ENCODE peak calls at places on chromosomes 11 and 22, in seven cellular contexts. F, U, N, I, S, A and E are unnamed samples.

GRCh38 chr11:2377511-2378443 is 667 bp downstream of the CD81 start:
- DNase-seq in F (peak; percentile 75), U (peak; percentile 87), N (peak; percentile 84), I (no peak), S (peak; percentile 87), A (peak; percentile 83), E (no peak)

GRCh38 chr11:10844364-10844763 is 13.5 kb downstream of the ZBED5 start:
- DNase-seq in F (no peak), U (no peak), N (no peak), I (no peak), S (no peak), A (no peak), E (no peak)

GRCh38 chr22:40137132-40137531 is 40.6 kb upstream of the TNRC6B start:
- DNase-seq in F (no peak), U (no peak), N (no peak), I (no peak), S (no peak), A (no peak), E (no peak)

GRCh38 chr22:36950797-36951590 is 37.6 kb downstream of the CSF2RB start:
- DNase-seq in F (no peak), U (no peak), N (no peak), I (no peak), S (no peak), A (no peak), E (no peak)

GRCh38 chr11:105236631-105237030 is 97.1 kb upstream of the CARD18 start:
- DNase-seq in F (no peak), U (no peak), N (no peak), I (no peak), S (no peak), A (no peak), E (no peak)

GRCh38 chr11:12045914-12046635 is 37.6 kb upstream of the DKK3 start:
- DNase-seq in F (no peak), U (no peak), N (no peak), I (no peak), S (no peak), A (no peak), E (no peak)

GRCh38 chr11:68036717-68037239 is 2.0 kb upstream of the TCIRG1 start:
- DNase-seq in F (no peak), U (no peak), N (no peak), I (no peak), S (peak; percentile 95), A (peak; percentile 84), E (peak; percentile 73)

GRCh38 chr11:6387811-6388599 is 2.3 kb upstream of the SMPD1 start:
- DNase-seq in F (no peak), U (no peak), N (no peak), I (no peak), S (no peak), A (no peak), E (peak; percentile 75)

GRCh38 chr11:20013346-20014066 is 146.8 kb downstream of the DBX1 start:
- DNase-seq in F (no peak), U (no peak), N (no peak), I (no peak), S (no peak), A (peak; percentile 64), E (no peak)

GRCh38 chr22:37924386-37925065 is 18.4 kb downstream of the MICALL1 start:
- DNase-seq in F (no peak), U (no peak), N (no peak), I (no peak), S (no peak), A (no peak), E (no peak)

GRCh38 chr11:59158206-59159068 is 13.5 kb upstream of the DTX4 start:
- DNase-seq in F (peak; percentile 78), U (no peak), N (peak; percentile 83), I (no peak), S (no peak), A (peak; percentile 49), E (no peak)

GRCh38 chr11:11987503-11988022 is 20.9 kb downstream of the DKK3 start:
- DNase-seq in F (peak; percentile 75), U (no peak), N (no peak), I (no peak), S (no peak), A (no peak), E (no peak)

GRCh38 chr22:46104170-46104880 is 46.0 kb upstream of the PPARA start:
- DNase-seq in F (no peak), U (peak; percentile 90), N (no peak), I (no peak), S (no peak), A (peak; percentile 70), E (no peak)

GRCh38 chr11:69078930-69079607 is 30.3 kb downstream of the TPCN2 start:
- DNase-seq in F (no peak), U (no peak), N (no peak), I (no peak), S (no peak), A (no peak), E (no peak)

GRCh38 chr22:31481129-31481528 is 8.5 kb downstream of the EIF4ENIF1 start:
- DNase-seq in F (no peak), U (no peak), N (no peak), I (no peak), S (no peak), A (no peak), E (no peak)

GRCh38 chr11:43853766-43854165 is 26.9 kb upstream of the ALKBH3 start:
- DNase-seq in F (no peak), U (no peak), N (no peak), I (no peak), S (no peak), A (no peak), E (no peak)

GRCh38 chr11:77252555-77253270 is 48.8 kb downstream of the GDPD4 start:
- DNase-seq in F (no peak), U (no peak), N (no peak), I (no peak), S (no peak), A (no peak), E (peak; percentile 83)

GRCh38 chr11:65071907-65072630 is 11.8 kb downstream of the CDCA5 start:
- DNase-seq in F (no peak), U (no peak), N (no peak), I (no peak), S (no peak), A (no peak), E (no peak)

GRCh38 chr11:47248304-47248663 is 330 bp downstream of the ACP2 start:
- DNase-seq in F (no peak), U (no peak), N (no peak), I (no peak), S (no peak), A (no peak), E (no peak)

GRCh38 chr11:59173080-59173963 is 1.4 kb downstream of the DTX4 start:
- DNase-seq in F (peak; percentile 86), U (peak; percentile 67), N (peak; percentile 90), I (no peak), S (peak; percentile 87), A (peak; percentile 55), E (peak; percentile 60)

GRCh38 chr11:75815345-75815983 is 454 bp downstream of the UVRAG start:
- DNase-seq in F (peak; percentile 83), U (no peak), N (no peak), I (peak; percentile 63), S (peak; percentile 91), A (peak; percentile 68), E (no peak)

GRCh38 chr11:1520209-1520986 is 33.8 kb upstream of the MOB2 start:
- DNase-seq in F (no peak), U (no peak), N (no peak), I (no peak), S (peak; percentile 59), A (no peak), E (no peak)

GRCh38 chr22:44523981-44524759 is 26.1 kb upstream of the RTL6 start:
- DNase-seq in F (no peak), U (peak; percentile 75), N (no peak), I (peak; percentile 28), S (no peak), A (no peak), E (peak; percentile 26)

GRCh38 chr11:17532814-17533213 is 11.4 kb downstream of the USH1C start:
- DNase-seq in F (no peak), U (no peak), N (no peak), I (no peak), S (no peak), A (no peak), E (no peak)
- H3K27me3 ChIP-seq in F (no peaks in the 10 kb centered on the region), U (no peaks in the 10 kb centered on the region), N (no peaks in the 10 kb centered on the region), I (no peaks in the 10 kb centered on the region), S (peaks cover 16% of the 10 kb centered on the region), A (no peaks in the 10 kb centered on the region), E (no peaks in the 10 kb centered on the region)

GRCh38 chr22:41525450-41526225 is 18.6 kb downstream of the POLR3H start:
- DNase-seq in F (peak; percentile 49), U (peak; percentile 41), N (no peak), I (no peak), S (no peak), A (no peak), E (no peak)

GRCh38 chr22:41526226-41526531 is 18.1 kb downstream of the POLR3H start:
- DNase-seq in F (no peak), U (no peak), N (no peak), I (no peak), S (no peak), A (no peak), E (no peak)

GRCh38 chr22:41523464-41524221 is 20.6 kb downstream of the POLR3H start:
- DNase-seq in F (peak; percentile 71), U (peak; percentile 68), N (no peak), I (no peak), S (no peak), A (no peak), E (no peak)

GRCh38 chr22:41524283-41524682 is 20.0 kb downstream of the POLR3H start:
- DNase-seq in F (no peak), U (peak; percentile 90), N (no peak), I (peak; percentile 85), S (no peak), A (peak; percentile 74), E (peak; percentile 74)

GRCh38 chr22:41524809-41525449 is 19.3 kb downstream of the POLR3H start:
- DNase-seq in F (peak; percentile 72), U (peak; percentile 70), N (no peak), I (no peak), S (no peak), A (no peak), E (no peak)
- TF ChIP-seq CTCF in F (peak; percentile 27), U (no peak), N (no peak), I (no peak), S (no peak), A (no peak), E (no peak)

GRCh38 chr11:34427171-34427805 is 11.4 kb upstream of the CAT start:
- DNase-seq in F (no peak), U (no peak), N (no peak), I (no peak), S (no peak), A (no peak), E (no peak)
- H3K4me3 ChIP-seq in F (no peak overlapping the region), U (no peak overlapping the region), N (no peak overlapping the region), I (no peak overlapping the region), S (no peak overlapping the region), A (no peak overlapping the region), E (no peak overlapping the region)

GRCh38 chr11:121081320-121081719 is 19.7 kb upstream of the TECTA start:
- DNase-seq in F (no peak), U (no peak), N (no peak), I (no peak), S (no peak), A (no peak), E (no peak)
- H3K27me3 ChIP-seq in F (no peaks in the 10 kb centered on the region), U (no peaks in the 10 kb centered on the region), N (no peaks in the 10 kb centered on the region), I (no peaks in the 10 kb centered on the region), S (no peaks in the 10 kb centered on the region), A (no peaks in the 10 kb centered on the region), E (no peaks in the 10 kb centered on the region)

GRCh38 chr11:73760680-73761402 is at the start of gene RAB6A:
- DNase-seq in F (peak; percentile 100), U (peak; percentile 100), N (peak; percentile 99), I (peak; percentile 99), S (peak; percentile 100), A (peak; percentile 100), E (peak; percentile 100)
- TF ChIP-seq CTCF in F (peak; percentile 54), U (peak; percentile 81), N (peak; percentile 35), I (peak; percentile 43), S (peak; percentile 63), A (peak; percentile 34), E (peak; percentile 49)